ENCODE peak calls at places on chromosomes 3 and 15, in seven cellular contexts. C is transverse colon, S is upper lobe of left lung, P is neuronal stem cell, M is colonic mucosa, U is PC-9, Q is Karpas-422. I is an unnamed sample. For H3K9me3, the result is how much of the 10 kb centered on the place peaks cover.

GRCh38 chr15:34790121-34790520 is 5.2 kb downstream of the ACTC1 start:
- DNase-seq in C (no peak), S (no peak), P (no peak), M (no peak), U (no peak), Q (no peak), I (no peak)

GRCh38 chr15:92906563-92907081 is 6.5 kb downstream of the CHD2 start:
- DNase-seq in C (no peak), S (no peak), P (no peak), M (peak), U (peak), Q (no peak), I (no peak)

GRCh38 chr3:116423365-116423764 is 21.9 kb downstream of the LSAMP start:
- DNase-seq in C (no peak), S (no peak), P (peak), M (no peak), U (no peak), Q (no peak), I (no peak)

GRCh38 chr15:49235446-49236207 is 65.6 kb downstream of the GALK2 start:
- DNase-seq in C (peak), S (no peak), P (peak), M (peak), U (no peak), Q (peak), I (no peak)

GRCh38 chr3:127739347-127740135 is 66.8 kb downstream of the ABTB1 start:
- DNase-seq in C (no peak), S (no peak), P (no peak), M (no peak), U (no peak), Q (no peak), I (no peak)

GRCh38 chr15:101115318-101115886 is 136.4 kb downstream of the CHSY1 start:
- DNase-seq in C (no peak), S (no peak), P (no peak), M (no peak), U (no peak), Q (no peak), I (no peak)

GRCh38 chr15:58520464-58520863 is 88.7 kb downstream of the LIPC start:
- DNase-seq in C (no peak), S (no peak), P (no peak), M (no peak), U (no peak), Q (no peak), I (no peak)

GRCh38 chr15:42178056-42178455 is 21.6 kb upstream of the PLA2G4F start:
- DNase-seq in C (no peak), S (no peak), P (no peak), M (no peak), U (no peak), Q (no peak), I (no peak)

GRCh38 chr3:157581331-157581730 is 78.1 kb upstream of the VEPH1 start:
- DNase-seq in C (no peak), S (no peak), P (no peak), M (no peak), U (no peak), Q (no peak), I (no peak)

GRCh38 chr3:161413127-161413854 is 42.0 kb upstream of the SPTSSB start:
- DNase-seq in C (no peak), S (no peak), P (no peak), M (no peak), U (no peak), Q (no peak), I (no peak)

GRCh38 chr3:23389089-23389488 is 186.0 kb downstream of the UBE2E2 start:
- DNase-seq in C (peak), S (no peak), P (no peak), M (peak), U (no peak), Q (no peak), I (no peak)

GRCh38 chr15:83066034-83066760 is 855 bp downstream of the BTBD1 start:
- DNase-seq in C (peak), S (no peak), P (peak), M (peak), U (no peak), Q (peak), I (no peak)

GRCh38 chr3:189780556-189781270 is 149.5 kb downstream of the TP63 start:
- DNase-seq in C (no peak), S (no peak), P (no peak), M (no peak), U (no peak), Q (no peak), I (no peak)

GRCh38 chr3:115825046-115825445 is 201.7 kb downstream of the GAP43 start:
- DNase-seq in C (no peak), S (no peak), P (no peak), M (no peak), U (no peak), Q (no peak), I (no peak)

GRCh38 chr3:37115451-37115850 is 58.9 kb downstream of the LRRFIP2 start:
- DNase-seq in C (no peak), S (no peak), P (no peak), M (no peak), U (peak), Q (no peak), I (no peak)

GRCh38 chr15:88401972-88402656 is 65.1 kb downstream of the MRPL46 start:
- DNase-seq in C (peak), S (no peak), P (no peak), M (no peak), U (no peak), Q (peak), I (no peak)

GRCh38 chr15:40232625-40233070 is 6.2 kb upstream of the PAK6 start:
- DNase-seq in C (no peak), S (no peak), P (no peak), M (no peak), U (no peak), Q (peak), I (no peak)

GRCh38 chr3:149936812-149937230 is 33.9 kb downstream of the PFN2 start:
- DNase-seq in C (peak), S (no peak), P (peak), M (peak), U (no peak), Q (peak), I (peak)

GRCh38 chr15:69508659-69509058 is 56.0 kb downstream of the RPLP1 start:
- DNase-seq in C (no peak), S (no peak), P (no peak), M (no peak), U (no peak), Q (no peak), I (no peak)

GRCh38 chr3:40191850-40192448 is 117.6 kb upstream of the EIF1B start:
- DNase-seq in C (peak), S (no peak), P (peak), M (peak), U (peak), Q (peak), I (peak)

GRCh38 chr15:64842986-64843561 is 1.4 kb downstream of the PLEKHO2 start:
- DNase-seq in C (peak), S (no peak), P (no peak), M (no peak), U (no peak), Q (peak), I (no peak)

GRCh38 chr3:50661321-50661837 is 13.3 kb upstream of the DOCK3 start:
- DNase-seq in C (peak), S (no peak), P (no peak), M (no peak), U (no peak), Q (no peak), I (no peak)

GRCh38 chr3:155712008-155712407 is 32.9 kb downstream of the PLCH1 start:
- DNase-seq in C (no peak), S (no peak), P (no peak), M (no peak), U (no peak), Q (peak), I (no peak)

GRCh38 chr3:31699309-31699953 is 166.7 kb downstream of the STT3B start:
- DNase-seq in C (no peak), S (no peak), P (no peak), M (no peak), U (peak), Q (no peak), I (no peak)

GRCh38 chr15:94607176-94607654 is 375.9 kb downstream of the MCTP2 start:
- DNase-seq in C (peak), S (no peak), P (no peak), M (no peak), U (no peak), Q (no peak), I (no peak)

GRCh38 chr3:149620291-149621020 is 37.4 kb downstream of the WWTR1 start:
- DNase-seq in C (no peak), S (no peak), P (no peak), M (no peak), U (no peak), Q (no peak), I (no peak)

GRCh38 chr3:38482951-38483350 is 13.2 kb upstream of the EXOG start:
- DNase-seq in C (no peak), S (no peak), P (no peak), M (no peak), U (no peak), Q (no peak), I (no peak)

GRCh38 chr3:1727242-1727641 is 371.4 kb upstream of the CNTN4 start:
- DNase-seq in C (no peak), S (no peak), P (no peak), M (no peak), U (no peak), Q (no peak), I (no peak)
- H3K9me3 ChIP-seq in C (under half), S (under half), P (under half), M (under half), U (under half), Q (under half), I (under half)

GRCh38 chr3:175941352-175941751 is 1082.2 kb downstream of the NAALADL2 start:
- DNase-seq in C (no peak), S (no peak), P (no peak), M (peak), U (no peak), Q (peak), I (no peak)

GRCh38 chr3:175940243-175940642 is 1081.1 kb downstream of the NAALADL2 start:
- DNase-seq in C (no peak), S (no peak), P (no peak), M (no peak), U (no peak), Q (no peak), I (no peak)

GRCh38 chr3:175940881-175941280 is 1081.7 kb downstream of the NAALADL2 start:
- DNase-seq in C (no peak), S (peak), P (no peak), M (no peak), U (no peak), Q (peak), I (no peak)
- H3K9me3 ChIP-seq in C (under half), S (under half), P (under half), M (under half), U (under half), Q (under half), I (under half)

DNA sequence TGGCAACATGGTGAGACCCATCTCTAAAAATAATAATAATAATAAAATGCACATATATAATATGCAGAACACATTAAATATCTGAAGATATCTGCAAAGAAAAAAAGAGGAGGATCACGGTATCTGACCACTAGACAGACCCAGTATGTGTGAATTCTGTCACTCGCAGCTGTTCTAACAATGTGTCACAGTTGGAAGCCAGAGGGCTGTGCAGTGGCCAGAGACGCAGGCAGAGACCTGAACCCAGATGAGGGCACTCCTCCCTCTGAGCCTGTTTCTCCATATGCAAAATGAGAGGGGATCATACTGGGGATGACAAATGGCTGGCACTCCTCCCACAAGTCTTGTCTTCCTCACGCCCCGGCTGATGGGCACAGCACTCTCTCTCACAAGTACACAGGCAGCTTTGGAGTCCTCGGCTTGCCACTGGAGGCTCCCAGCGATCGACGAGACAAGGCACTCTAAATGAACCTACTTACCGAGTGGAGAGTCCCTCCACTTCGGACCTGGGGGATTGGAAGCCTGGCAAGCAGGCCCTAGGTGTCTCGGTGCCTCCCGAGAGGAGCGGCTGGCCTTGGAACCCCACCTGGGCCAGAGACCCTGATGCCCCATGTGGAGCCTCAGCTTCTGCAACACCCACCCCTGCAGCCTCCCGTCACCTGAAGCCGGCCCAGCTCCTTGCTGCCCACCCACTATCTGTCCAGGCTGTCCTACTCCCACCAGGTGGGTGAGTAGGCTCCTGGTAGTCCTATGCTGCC is 64.8 kb upstream of the IQSEC1 start:
- DNase-seq in C (peak), S (no peak), P (no peak), M (no peak), U (no peak), Q (no peak), I (no peak)
- H3K9me3 ChIP-seq in C (under half), S (under half), P (under half), M (under half), U (under half), Q (under half), I (under half)

DNA sequence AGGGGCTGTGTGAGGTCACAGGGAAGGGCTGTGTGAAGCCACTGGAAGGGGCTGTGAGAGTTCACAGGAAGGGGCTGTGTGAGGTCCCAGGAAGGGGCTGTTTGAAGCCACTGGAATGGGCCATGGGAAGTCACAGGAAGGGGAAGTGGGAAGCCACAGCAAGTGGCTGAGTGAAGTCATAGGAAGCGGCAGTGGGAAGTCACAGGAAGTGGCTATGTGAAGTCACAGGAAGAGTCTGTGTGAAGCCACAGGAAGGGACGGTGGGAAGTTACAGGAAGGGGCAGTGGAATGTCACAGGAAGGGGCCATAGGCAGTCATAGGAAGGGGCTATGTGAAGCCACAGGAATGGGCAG is 37.4 kb downstream of the GASK1A start:
- DNase-seq in C (no peak), S (no peak), P (no peak), M (no peak), U (no peak), Q (no peak), I (no peak)
- H3K9me3 ChIP-seq in C (under half), S (under half), P (under half), M (under half), U (under half), Q (under half), I (under half)

DNA sequence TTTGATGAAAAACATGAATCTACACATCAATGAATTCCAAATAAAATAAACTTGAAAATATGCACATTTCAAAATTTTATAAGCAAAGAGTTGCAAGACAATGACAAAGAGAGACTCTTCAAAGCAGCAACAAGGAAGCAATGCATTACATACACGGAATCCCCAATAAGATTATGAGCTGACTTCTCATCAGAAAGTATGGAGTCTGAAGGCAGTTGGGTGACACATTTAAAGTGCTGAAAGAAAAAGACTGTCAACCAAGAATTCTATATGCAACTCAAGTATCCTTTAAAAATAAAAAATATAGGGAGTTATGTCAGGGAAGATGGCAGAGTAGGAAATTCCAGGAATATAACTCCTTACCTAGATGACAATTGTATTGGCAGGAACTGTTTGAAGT is 46.5 kb upstream of the PRSS50 start:
- DNase-seq in C (no peak), S (no peak), P (no peak), M (no peak), U (no peak), Q (no peak), I (no peak)
- H3K9me3 ChIP-seq in C (under half), S (under half), P (under half), M (under half), U (under half), Q (under half), I (under half)

DNA sequence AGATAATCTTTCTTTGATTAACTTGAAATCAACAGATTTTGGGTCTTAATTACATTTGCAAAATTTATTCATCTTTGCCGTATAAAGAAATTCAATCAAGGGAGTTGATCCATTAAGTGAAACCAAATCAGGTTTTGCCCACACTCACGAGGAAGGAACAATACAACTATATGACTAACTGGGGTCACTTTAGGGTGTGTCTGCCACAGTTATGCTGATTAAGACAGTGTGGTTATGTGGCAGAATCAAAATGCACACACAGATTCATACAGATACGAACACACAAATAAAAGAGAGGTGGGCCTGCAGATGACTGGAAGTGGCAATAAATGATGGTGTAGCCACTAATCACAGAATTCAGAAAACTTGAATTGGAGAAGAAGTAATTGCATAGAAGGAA is 543.5 kb downstream of the GABRG3 start:
- DNase-seq in C (no peak), S (no peak), P (no peak), M (no peak), U (no peak), Q (no peak), I (no peak)
- H3K9me3 ChIP-seq in C (under half), S (under half), P (under half), M (under half), U (under half), Q (under half), I (under half)

DNA sequence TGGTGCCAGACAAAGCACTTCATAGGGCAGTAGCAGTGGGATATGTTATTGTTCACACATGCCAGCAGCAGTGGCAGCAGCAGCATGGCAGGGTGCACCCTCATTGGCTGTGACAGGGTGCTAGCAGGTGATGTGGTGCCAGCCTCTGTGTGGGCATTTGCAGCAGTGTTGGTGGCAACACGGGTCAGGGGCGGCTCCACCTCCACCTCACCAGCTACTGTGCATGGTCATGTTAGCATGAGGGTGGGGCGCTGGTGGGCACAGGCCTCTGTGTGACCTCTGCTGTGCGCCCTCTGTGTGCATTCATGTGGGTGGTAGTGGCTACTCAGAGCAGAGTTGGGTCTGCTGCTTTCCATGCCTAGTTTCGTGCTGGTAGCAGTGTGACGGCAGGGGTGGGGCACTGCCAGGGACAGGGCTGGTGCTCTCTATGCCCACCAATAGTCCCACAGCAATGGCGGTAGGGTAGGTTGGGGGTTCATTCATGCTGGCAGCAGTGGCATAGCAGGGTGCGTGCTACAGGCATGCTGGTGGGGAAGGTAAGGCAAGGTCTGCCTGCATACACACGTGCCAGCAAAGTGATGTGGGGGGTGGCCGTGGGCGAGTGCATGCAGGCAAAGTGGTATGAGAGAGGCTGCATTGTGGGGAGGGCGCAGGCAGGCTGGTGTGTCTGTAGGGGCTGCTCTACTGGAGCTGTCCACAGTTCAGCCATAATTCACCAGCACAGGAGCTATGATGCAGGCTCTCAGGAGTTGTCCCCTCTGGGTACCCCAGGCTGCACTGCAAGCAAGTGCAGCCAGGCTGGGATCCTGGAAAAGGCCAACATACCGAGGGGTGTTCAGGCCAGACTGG is 402.7 kb downstream of the GRM7 start:
- DNase-seq in C (no peak), S (peak), P (no peak), M (no peak), U (no peak), Q (no peak), I (no peak)
- H3K9me3 ChIP-seq in C (under half), S (under half), P (under half), M (under half), U (under half), Q (under half), I (under half)

GRCh38 chr15:76905013-76905839 is at the start of gene SCAPER:
- DNase-seq in C (peak), S (peak), P (peak), M (peak), U (peak), Q (peak), I (peak)
- H3K9me3 ChIP-seq in C (under half), S (under half), P (under half), M (under half), U (under half), Q (under half), I (under half)

DNA sequence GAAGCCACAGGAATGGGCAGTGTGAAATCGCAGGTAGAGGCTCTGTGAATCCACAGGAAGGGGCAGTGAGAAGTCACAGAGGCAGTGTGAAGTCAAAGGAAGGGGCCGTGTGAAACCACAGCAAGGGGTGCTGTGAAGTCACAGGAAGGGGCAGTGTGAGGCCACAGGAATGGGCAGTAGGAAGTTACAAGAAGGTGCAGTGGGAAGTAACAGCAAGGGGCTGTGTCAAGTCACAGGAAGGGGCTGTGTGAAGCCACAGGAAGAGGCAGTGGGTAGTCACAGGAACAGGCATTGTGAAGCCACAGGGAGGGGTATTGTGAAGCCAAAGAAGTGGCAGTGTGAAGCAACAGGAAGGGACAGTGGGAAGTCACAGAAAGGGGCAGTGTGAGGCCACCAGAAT is 34.1 kb downstream of the GASK1A start:
- DNase-seq in C (no peak), S (no peak), P (no peak), M (no peak), U (no peak), Q (no peak), I (no peak)
- H3K9me3 ChIP-seq in C (under half), S (under half), P (under half), M (under half), U (under half), Q (under half), I (under half)